ENCODE peak calls at places on chromosomes 11 and 22, in nine cellular contexts. L, Q, X, T, Y, G, R, U and K are unnamed samples.

GRCh38 chr11:87926250-87926970 is 248.8 kb downstream of the RAB38 start:
- DNase-seq in G (no peak), L (no peak), R (peak), X (no peak), T (no peak), Y (peak), Q (no peak), U (peak), K (no peak)

GRCh38 chr11:78363018-78363619 is 54.5 kb downstream of the GAB2 start:
- DNase-seq in Y (no peak), R (no peak), T (no peak), L (no peak), U (no peak), G (no peak), X (no peak), Q (no peak), K (no peak)

GRCh38 chr22:37628830-37629229 is 10.6 kb upstream of the SH3BP1 start:
- DNase-seq in Y (no peak), L (no peak), X (no peak), G (no peak), U (no peak), R (no peak), Q (no peak), T (no peak), K (no peak)

GRCh38 chr11:102807921-102808320 is 10.0 kb upstream of the MMP1 start:
- DNase-seq in L (no peak), R (peak), Y (no peak), G (no peak), T (no peak), U (peak), Q (no peak), X (no peak), K (no peak)

GRCh38 chr22:46269564-46269963 is 1.8 kb downstream of the TTC38 start:
- DNase-seq in U (no peak), G (no peak), L (no peak), R (no peak), T (no peak), Q (no peak), X (no peak), Y (no peak), K (no peak)

GRCh38 chr11:4178813-4179662 is 84.4 kb downstream of the RRM1 start:
- DNase-seq in G (no peak), R (no peak), X (no peak), Y (no peak), U (no peak), L (no peak), Q (no peak), T (no peak), K (no peak)

GRCh38 chr11:133964946-133965632 is 8.3 kb upstream of the IGSF9B start:
- DNase-seq in G (no peak), T (no peak), U (peak), R (peak), L (no peak), Q (no peak), X (no peak), Y (peak), K (peak)

GRCh38 chr22:20517422-20517821 is 10.0 kb downstream of the MED15 start:
- DNase-seq in R (no peak), T (no peak), Q (no peak), U (no peak), Y (no peak), L (no peak), G (no peak), X (no peak), K (no peak)

GRCh38 chr22:46336119-46337078 is 885 bp downstream of the TRMU start:
- DNase-seq in Y (peak), T (no peak), L (peak), X (peak), U (peak), R (peak), G (no peak), Q (no peak), K (no peak)

GRCh38 chr22:21009638-21010425 is 5.1 kb upstream of the P2RX6 start:
- DNase-seq in U (peak), R (peak), G (no peak), T (no peak), Q (no peak), X (no peak), Y (peak), L (peak), K (no peak)

GRCh38 chr11:68050371-68050841 is 11.6 kb downstream of the TCIRG1 start:
- DNase-seq in G (no peak), T (no peak), X (no peak), L (no peak), R (no peak), Y (no peak), U (no peak), Q (no peak), K (no peak)

GRCh38 chr22:30045001-30045887 is 35.0 kb upstream of the HORMAD2 start:
- DNase-seq in X (no peak), Q (no peak), Y (no peak), L (no peak), G (no peak), T (no peak), U (no peak), R (no peak), K (no peak)

GRCh38 chr11:93192163-93192562 is 5.6 kb downstream of the SLC36A4 start:
- DNase-seq in U (no peak), Y (no peak), L (no peak), R (no peak), Q (no peak), T (no peak), G (no peak), X (no peak), K (no peak)

GRCh38 chr11:66874232-66874631 is 17.4 kb downstream of the LRFN4 start:
- DNase-seq in Q (no peak), Y (no peak), L (no peak), U (no peak), R (no peak), X (no peak), G (no peak), T (no peak), K (no peak)

GRCh38 chr11:113202431-113202830 is 112.0 kb upstream of the TTC12 start:
- DNase-seq in Q (no peak), Y (no peak), G (no peak), L (no peak), U (peak), R (peak), T (no peak), X (no peak), K (no peak)

GRCh38 chr22:22123960-22124278 is 120.7 kb upstream of the VPREB1 start:
- DNase-seq in G (no peak), U (no peak), R (no peak), T (no peak), X (no peak), L (no peak), Y (no peak), Q (no peak), K (no peak)

GRCh38 chr11:22878039-22878438 is 17.8 kb upstream of the CCDC179 start:
- DNase-seq in T (no peak), R (no peak), L (no peak), Y (no peak), G (peak), X (no peak), U (no peak), Q (no peak), K (no peak)

GRCh38 chr11:122803306-122803705 is 35.0 kb upstream of the CRTAM start:
- DNase-seq in Y (peak), X (no peak), U (peak), G (no peak), T (no peak), R (peak), Q (no peak), L (no peak), K (no peak)